ENCODE peak calls at places on chromosome 17, in five cellular contexts. D is body of pancreas, P is spleen, S is heart right ventricle, G is lung. K is an unnamed sample.

GRCh38 chr17:57480438-57481196 is 224.3 kb downstream of the MSI2 start:
- DNase-seq in P (no peak), S (no peak), D (no peak), G (no peak), K (no peak)

GRCh38 chr17:17341452-17341851 is 38.3 kb downstream of the NT5M start:
- DNase-seq in S (no peak), D (no peak), P (no peak), G (no peak), K (no peak)

GRCh38 chr17:78185981-78186688 is 717 bp downstream of the TK1 start:
- DNase-seq in G (no peak), P (no peak), S (peak; percentile 47), D (peak; percentile 50), K (no peak)

GRCh38 chr17:79942591-79943353 is 92.9 kb downstream of the TBC1D16 start:
- DNase-seq in G (no peak), S (peak; percentile 27), D (peak; percentile 18), P (peak; percentile 86), K (peak; percentile 70)

GRCh38 chr17:69593716-69594115 is 179.2 kb downstream of the MAP2K6 start:
- DNase-seq in P (no peak), D (no peak), S (no peak), G (no peak), K (no peak)

GRCh38 chr17:18267927-18268711 is 7.7 kb downstream of the MIEF2 start:
- DNase-seq in G (no peak), P (no peak), S (no peak), D (no peak), K (no peak)

GRCh38 chr17:75242461-75243042 is 18.9 kb downstream of the GGA3 start:
- DNase-seq in D (no peak), S (no peak), G (no peak), P (peak; percentile 84), K (no peak)

GRCh38 chr17:61474934-61475333 is 22.7 kb downstream of the TBX4 start:
- DNase-seq in G (no peak), D (no peak), S (no peak), P (no peak), K (no peak)

GRCh38 chr17:9024497-9024896 is 3.2 kb downstream of the NTN1 start:
- DNase-seq in D (no peak), S (no peak), G (no peak), P (no peak), K (no peak)

GRCh38 chr17:12727076-12727750 is 61.5 kb downstream of the MYOCD start:
- DNase-seq in G (no peak), S (no peak), P (no peak), D (no peak), K (no peak)

GRCh38 chr17:58172369-58173071 is 5.7 kb downstream of the OR4D2 start:
- DNase-seq in D (peak; percentile 16), G (no peak), S (no peak), P (no peak), K (no peak)

GRCh38 chr17:45936610-45937009 is 42.3 kb downstream of the MAPT start:
- DNase-seq in D (no peak), G (no peak), S (no peak), P (no peak), K (no peak)

GRCh38 chr17:76498886-76499667 is 2.1 kb downstream of the RHBDF2 start:
- DNase-seq in P (no peak), G (no peak), D (peak; percentile 52), S (no peak), K (no peak)

DNA sequence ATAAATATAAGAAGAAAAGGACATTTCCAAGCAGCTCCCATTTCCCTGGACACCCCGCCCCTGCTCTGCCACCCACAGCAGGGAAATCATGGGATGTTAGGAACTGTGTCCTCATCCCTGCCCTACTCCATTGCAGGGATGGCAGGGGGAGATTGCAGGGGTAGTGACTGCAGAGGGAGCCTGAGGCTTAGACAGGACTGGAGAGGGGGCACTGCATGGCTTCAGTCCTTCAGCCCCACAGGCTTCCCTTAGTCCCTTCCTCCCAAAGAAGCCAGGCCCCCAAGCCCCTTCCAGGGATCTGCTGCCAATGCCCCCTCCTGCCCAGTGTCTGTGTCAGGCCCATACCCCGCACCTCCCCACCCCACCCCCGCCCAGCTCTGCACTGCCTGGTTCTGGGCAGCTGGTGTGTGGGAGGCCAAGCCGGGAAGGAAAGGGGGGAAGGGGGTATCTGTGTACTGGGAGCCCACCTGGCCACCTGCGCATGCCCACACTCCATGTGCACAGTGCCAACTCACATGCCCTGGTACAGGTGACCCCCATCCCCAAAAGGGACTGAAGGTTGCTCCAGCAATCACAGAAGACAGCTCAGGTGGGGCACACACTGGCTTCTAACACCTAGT is 3.3 kb downstream of the RUNDC3A start:
- DNase-seq in D (no peak), G (no peak), S (no peak), P (no peak), K (no peak)
- H3K4me1 ChIP-seq in D (peaks cover 28% of the 10 kb centered on the region), G (peaks cover 22% of the 10 kb centered on the region), S (peaks cover 8% of the 10 kb centered on the region), P (peaks cover 43% of the 10 kb centered on the region), K (peaks cover 5% of the 10 kb centered on the region)

DNA sequence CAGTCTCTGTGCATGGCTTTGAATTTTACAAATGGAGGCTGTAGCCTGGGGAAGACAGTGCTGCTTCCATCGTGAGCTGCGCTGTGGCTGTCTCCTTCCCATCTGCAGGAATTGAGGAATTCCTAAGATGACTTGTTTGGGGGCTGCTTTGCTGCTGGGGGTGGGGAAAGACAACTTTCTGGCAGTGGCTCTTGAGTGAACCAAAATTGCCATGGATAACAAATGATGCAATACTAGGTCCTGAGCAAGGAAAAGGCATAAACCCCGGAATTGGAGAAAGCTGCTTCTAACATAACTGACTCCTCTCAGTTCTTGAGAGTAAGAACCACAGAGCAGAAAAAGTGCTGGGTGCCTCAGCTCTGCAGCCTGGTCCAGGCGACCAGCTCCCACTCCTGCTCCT is 245.0 kb upstream of the RPL38 start:
- DNase-seq in G (no peak), S (no peak), D (no peak), P (no peak), K (no peak)
- H3K27ac ChIP-seq in G (no peak overlapping the region), S (no peak overlapping the region), D (no peak overlapping the region), P (no peak overlapping the region), K (no peak overlapping the region)

GRCh38 chr17:81912441-81913309 is 1.5 kb upstream of the PCYT2 start:
- DNase-seq in G (no peak), D (no peak), P (peak; percentile 79), S (no peak), K (no peak)
- H3K4me1 ChIP-seq in G (peaks cover 11% of the 10 kb centered on the region), D (peaks cover 42% of the 10 kb centered on the region), P (peaks cover 49% of the 10 kb centered on the region), S (peaks cover 17% of the 10 kb centered on the region), K (peaks cover 16% of the 10 kb centered on the region)

DNA sequence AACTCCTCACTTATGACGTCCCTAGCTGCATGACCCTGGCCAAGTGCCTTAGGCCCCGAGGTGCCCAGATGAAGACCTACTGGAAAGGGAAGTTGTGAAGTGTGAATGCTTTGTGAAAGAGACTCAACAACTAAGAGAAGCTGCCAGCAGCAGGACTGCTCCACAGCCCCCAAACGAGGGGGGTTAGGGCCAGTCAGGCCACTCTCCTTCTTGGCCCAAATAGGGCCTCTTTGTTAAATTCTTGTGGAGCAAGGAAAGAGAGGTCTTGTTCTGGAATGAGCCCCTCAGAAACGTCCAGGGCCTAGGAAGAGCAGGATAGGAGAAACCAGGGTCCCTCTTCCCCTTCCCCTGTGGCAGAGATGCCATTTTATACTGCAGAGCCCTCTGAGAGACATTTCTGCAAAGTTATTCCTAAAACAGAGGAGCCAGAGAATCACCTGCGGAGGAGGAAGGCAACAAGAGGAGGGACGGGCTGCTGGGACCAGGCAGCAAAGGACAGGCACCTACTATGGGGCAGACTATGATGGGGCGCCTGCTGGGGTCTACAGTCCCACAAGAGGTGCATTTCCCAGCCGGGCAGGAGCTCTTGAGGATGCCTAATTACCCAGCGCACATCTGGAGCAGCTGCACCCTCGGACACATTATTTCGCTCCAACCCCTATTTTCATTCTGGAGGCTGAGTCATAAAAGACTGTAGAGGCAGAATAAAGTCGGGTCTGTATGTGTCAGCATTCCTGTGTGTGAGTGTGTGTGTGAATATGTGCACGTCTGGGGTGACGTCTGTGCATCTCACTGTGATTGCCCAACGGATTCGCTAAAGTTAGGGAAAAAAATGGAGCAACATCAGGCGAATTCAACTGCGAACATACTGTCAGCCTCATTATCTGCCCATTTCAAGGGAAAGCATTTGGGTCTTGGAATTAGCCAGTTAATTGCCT is 11.4 kb upstream of the HOXB9 start:
- DNase-seq in P (no peak), S (no peak), G (no peak), D (no peak), K (no peak)
- H3K27ac ChIP-seq in P (no peak overlapping the region), S (no peak overlapping the region), G (no peak overlapping the region), D (no peak overlapping the region), K (no peak overlapping the region)

K was measured in kidney.